ENCODE peak calls at places on chromosomes 4 and X, in eight cellular contexts. One of them, this sample, is unnamed.

GRCh38 chrX:151984891-151985290 is 10.4 kb upstream of the GABRE start:
- DNase-seq in brain microvascular endothelial cell: no peak
- DNase-seq in uterus: no peak
- DNase-seq in spleen: no peak
- DNase-seq in pancreas: no peak
- DNase-seq in heart right ventricle: no peak
- DNase-seq in left ventricle myocardium inferior: no peak
- DNase-seq in OCI-LY7: no peak
- DNase-seq in this sample: no peak

GRCh38 chr4:41156574-41156973 is 57.8 kb downstream of the APBB2 start:
- DNase-seq in brain microvascular endothelial cell: peak; percentile 96
- DNase-seq in uterus: no peak
- DNase-seq in spleen: no peak
- DNase-seq in pancreas: no peak
- DNase-seq in heart right ventricle: no peak
- DNase-seq in left ventricle myocardium inferior: no peak
- DNase-seq in OCI-LY7: no peak
- DNase-seq in this sample: no peak

GRCh38 chr4:128600410-128600809 is 209.1 kb upstream of the JADE1 start:
- DNase-seq in brain microvascular endothelial cell: no peak
- DNase-seq in uterus: peak; percentile 25
- DNase-seq in spleen: no peak
- DNase-seq in pancreas: no peak
- DNase-seq in heart right ventricle: peak; percentile 26
- DNase-seq in left ventricle myocardium inferior: no peak
- DNase-seq in OCI-LY7: no peak
- DNase-seq in this sample: peak; percentile 39

GRCh38 chrX:18883234-18883960 is 100.5 kb downstream of the PHKA2 start:
- DNase-seq in brain microvascular endothelial cell: no peak
- DNase-seq in uterus: no peak
- DNase-seq in spleen: peak; percentile 60
- DNase-seq in pancreas: no peak
- DNase-seq in heart right ventricle: peak; percentile 63
- DNase-seq in left ventricle myocardium inferior: peak; percentile 69
- DNase-seq in OCI-LY7: no peak
- DNase-seq in this sample: no peak

GRCh38 chr4:81566076-81566663 is 94.5 kb upstream of the RASGEF1B start:
- DNase-seq in brain microvascular endothelial cell: no peak
- DNase-seq in uterus: no peak
- DNase-seq in spleen: no peak
- DNase-seq in pancreas: no peak
- DNase-seq in heart right ventricle: no peak
- DNase-seq in left ventricle myocardium inferior: no peak
- DNase-seq in OCI-LY7: no peak
- DNase-seq in this sample: no peak

GRCh38 chrX:96006281-96006680 is 678.4 kb upstream of the DIAPH2 start:
- DNase-seq in brain microvascular endothelial cell: no peak
- DNase-seq in uterus: no peak
- DNase-seq in spleen: no peak
- DNase-seq in pancreas: peak; percentile 22
- DNase-seq in heart right ventricle: no peak
- DNase-seq in left ventricle myocardium inferior: no peak
- DNase-seq in OCI-LY7: no peak
- DNase-seq in this sample: no peak

GRCh38 chr4:29320947-29321583 is 1399.1 kb upstream of the PCDH7 start:
- DNase-seq in brain microvascular endothelial cell: no peak
- DNase-seq in uterus: no peak
- DNase-seq in spleen: no peak
- DNase-seq in pancreas: no peak
- DNase-seq in heart right ventricle: no peak
- DNase-seq in left ventricle myocardium inferior: no peak
- DNase-seq in OCI-LY7: no peak
- DNase-seq in this sample: no peak

GRCh38 chrX:49230500-49231232 is 2.5 kb downstream of the CACNA1F start:
- DNase-seq in brain microvascular endothelial cell: no peak
- DNase-seq in uterus: no peak
- DNase-seq in spleen: peak; percentile 92
- DNase-seq in pancreas: peak; percentile 79
- DNase-seq in heart right ventricle: peak; percentile 67
- DNase-seq in left ventricle myocardium inferior: peak; percentile 64
- DNase-seq in OCI-LY7: no peak
- DNase-seq in this sample: no peak

GRCh38 chrX:130174051-130174704 is 2.4 kb downstream of the RAB33A start:
- DNase-seq in brain microvascular endothelial cell: peak; percentile 50
- DNase-seq in uterus: peak; percentile 41
- DNase-seq in spleen: no peak
- DNase-seq in pancreas: no peak
- DNase-seq in heart right ventricle: peak; percentile 17
- DNase-seq in left ventricle myocardium inferior: peak; percentile 15
- DNase-seq in OCI-LY7: no peak
- DNase-seq in this sample: no peak

GRCh38 chr4:69754926-69755580 is 5.4 kb downstream of the SULT1B1 start:
- DNase-seq in brain microvascular endothelial cell: no peak
- DNase-seq in uterus: no peak
- DNase-seq in spleen: no peak
- DNase-seq in pancreas: no peak
- DNase-seq in heart right ventricle: no peak
- DNase-seq in left ventricle myocardium inferior: no peak
- DNase-seq in OCI-LY7: no peak
- DNase-seq in this sample: no peak

GRCh38 chr4:793941-794621 is 31.8 kb downstream of the CPLX1 start:
- DNase-seq in brain microvascular endothelial cell: no peak
- DNase-seq in uterus: no peak
- DNase-seq in spleen: no peak
- DNase-seq in pancreas: no peak
- DNase-seq in heart right ventricle: no peak
- DNase-seq in left ventricle myocardium inferior: no peak
- DNase-seq in OCI-LY7: peak; percentile 92
- DNase-seq in this sample: peak; percentile 48

GRCh38 chr4:92304636-92305035 is 870 bp downstream of the GRID2 start:
- DNase-seq in brain microvascular endothelial cell: no peak
- DNase-seq in uterus: no peak
- DNase-seq in spleen: no peak
- DNase-seq in pancreas: no peak
- DNase-seq in heart right ventricle: no peak
- DNase-seq in left ventricle myocardium inferior: no peak
- DNase-seq in OCI-LY7: no peak
- DNase-seq in this sample: peak; percentile 44

GRCh38 chr4:25889626-25890025 is 24.4 kb upstream of the SMIM20 start:
- DNase-seq in brain microvascular endothelial cell: no peak
- DNase-seq in uterus: no peak
- DNase-seq in spleen: no peak
- DNase-seq in pancreas: no peak
- DNase-seq in heart right ventricle: no peak
- DNase-seq in left ventricle myocardium inferior: no peak
- DNase-seq in OCI-LY7: no peak
- DNase-seq in this sample: no peak

GRCh38 chrX:69034451-69034850 is 130.8 kb downstream of the PJA1 start:
- DNase-seq in brain microvascular endothelial cell: no peak
- DNase-seq in uterus: no peak
- DNase-seq in spleen: no peak
- DNase-seq in pancreas: no peak
- DNase-seq in heart right ventricle: no peak
- DNase-seq in left ventricle myocardium inferior: no peak
- DNase-seq in OCI-LY7: no peak
- DNase-seq in this sample: no peak

GRCh38 chr4:182113774-182114173 is 129.4 kb upstream of the TENM3 start:
- DNase-seq in brain microvascular endothelial cell: no peak
- DNase-seq in uterus: no peak
- DNase-seq in spleen: no peak
- DNase-seq in pancreas: no peak
- DNase-seq in heart right ventricle: no peak
- DNase-seq in left ventricle myocardium inferior: no peak
- DNase-seq in OCI-LY7: no peak
- DNase-seq in this sample: no peak

GRCh38 chr4:176271749-176272148 is 2.7 kb upstream of the ASB5 start:
- DNase-seq in brain microvascular endothelial cell: peak; percentile 33
- DNase-seq in uterus: no peak
- DNase-seq in spleen: no peak
- DNase-seq in pancreas: no peak
- DNase-seq in heart right ventricle: no peak
- DNase-seq in left ventricle myocardium inferior: no peak
- DNase-seq in OCI-LY7: no peak
- DNase-seq in this sample: no peak

DNA sequence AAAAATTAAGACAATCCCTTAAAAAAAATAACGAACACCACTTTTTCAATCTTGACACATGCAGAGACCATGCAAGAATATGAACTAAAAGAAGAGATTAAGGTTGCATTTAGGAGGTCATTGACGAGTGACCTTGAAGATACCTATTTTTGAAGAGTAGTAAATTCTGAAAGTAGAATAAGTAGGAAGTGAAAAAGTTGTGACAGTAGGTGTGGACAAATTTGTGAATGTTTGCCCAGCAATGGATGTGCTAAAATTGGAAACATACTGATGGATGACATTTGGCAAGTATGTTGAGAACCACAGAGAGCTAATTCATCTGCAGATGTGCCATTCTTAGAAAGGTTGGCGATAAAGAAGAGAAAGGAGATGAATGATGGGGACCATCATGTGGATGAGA is 213.7 kb upstream of the VCX3A start:
- DNase-seq in brain microvascular endothelial cell: no peak
- DNase-seq in uterus: no peak
- DNase-seq in spleen: no peak
- DNase-seq in pancreas: no peak
- DNase-seq in heart right ventricle: no peak
- DNase-seq in left ventricle myocardium inferior: no peak
- DNase-seq in OCI-LY7: peak; percentile 3
- DNase-seq in this sample: no peak
- H3K27ac ChIP-seq in brain microvascular endothelial cell: no peak overlapping the region
- H3K27ac ChIP-seq in uterus: no peak overlapping the region
- H3K27ac ChIP-seq in spleen: no peak overlapping the region
- H3K27ac ChIP-seq in pancreas: no peak overlapping the region
- H3K27ac ChIP-seq in heart right ventricle: no peak overlapping the region
- H3K27ac ChIP-seq in left ventricle myocardium inferior: no peak overlapping the region
- H3K27ac ChIP-seq in OCI-LY7: no peak overlapping the region
- H3K27ac ChIP-seq in this sample: no peak overlapping the region

GRCh38 chr4:150510176-150510875 is 71.6 kb upstream of the MAB21L2 start:
- DNase-seq in brain microvascular endothelial cell: peak; percentile 49
- DNase-seq in uterus: no peak
- DNase-seq in spleen: no peak
- DNase-seq in pancreas: no peak
- DNase-seq in heart right ventricle: no peak
- DNase-seq in left ventricle myocardium inferior: no peak
- DNase-seq in OCI-LY7: no peak
- DNase-seq in this sample: no peak
- H3K27ac ChIP-seq in brain microvascular endothelial cell: peak overlapping the region; percentile 60
- H3K27ac ChIP-seq in uterus: no peak overlapping the region
- H3K27ac ChIP-seq in spleen: no peak overlapping the region
- H3K27ac ChIP-seq in pancreas: no peak overlapping the region
- H3K27ac ChIP-seq in heart right ventricle: peak overlapping the region; percentile 43
- H3K27ac ChIP-seq in left ventricle myocardium inferior: peak overlapping the region; percentile 47
- H3K27ac ChIP-seq in OCI-LY7: no peak overlapping the region
- H3K27ac ChIP-seq in this sample: no peak overlapping the region

GRCh38 chr4:15240764-15241163 is 187.1 kb upstream of the C1QTNF7 start:
- DNase-seq in brain microvascular endothelial cell: peak; percentile 82
- DNase-seq in uterus: no peak
- DNase-seq in spleen: no peak
- DNase-seq in pancreas: no peak
- DNase-seq in heart right ventricle: no peak
- DNase-seq in left ventricle myocardium inferior: no peak
- DNase-seq in OCI-LY7: no peak
- DNase-seq in this sample: no peak

GRCh38 chr4:15244354-15244753 is 183.5 kb upstream of the C1QTNF7 start:
- DNase-seq in brain microvascular endothelial cell: peak; percentile 68
- DNase-seq in uterus: no peak
- DNase-seq in spleen: no peak
- DNase-seq in pancreas: no peak
- DNase-seq in heart right ventricle: no peak
- DNase-seq in left ventricle myocardium inferior: no peak
- DNase-seq in OCI-LY7: no peak
- DNase-seq in this sample: no peak

GRCh38 chr4:15238720-15239119 is 189.1 kb upstream of the C1QTNF7 start:
- DNase-seq in brain microvascular endothelial cell: peak; percentile 62
- DNase-seq in uterus: no peak
- DNase-seq in spleen: no peak
- DNase-seq in pancreas: no peak
- DNase-seq in heart right ventricle: no peak
- DNase-seq in left ventricle myocardium inferior: no peak
- DNase-seq in OCI-LY7: peak; percentile 30
- DNase-seq in this sample: no peak

GRCh38 chr4:15241946-15242345 is 185.9 kb upstream of the C1QTNF7 start:
- DNase-seq in brain microvascular endothelial cell: no peak
- DNase-seq in uterus: no peak
- DNase-seq in spleen: no peak
- DNase-seq in pancreas: no peak
- DNase-seq in heart right ventricle: no peak
- DNase-seq in left ventricle myocardium inferior: no peak
- DNase-seq in OCI-LY7: no peak
- DNase-seq in this sample: no peak

GRCh38 chr4:15239866-15240265 is 188.0 kb upstream of the C1QTNF7 start:
- DNase-seq in brain microvascular endothelial cell: peak; percentile 54
- DNase-seq in uterus: peak; percentile 59
- DNase-seq in spleen: no peak
- DNase-seq in pancreas: no peak
- DNase-seq in heart right ventricle: no peak
- DNase-seq in left ventricle myocardium inferior: no peak
- DNase-seq in OCI-LY7: no peak
- DNase-seq in this sample: no peak
- H3K27ac ChIP-seq in brain microvascular endothelial cell: peak overlapping the region; percentile 58
- H3K27ac ChIP-seq in uterus: peak overlapping the region; percentile 25
- H3K27ac ChIP-seq in spleen: no peak overlapping the region
- H3K27ac ChIP-seq in pancreas: no peak overlapping the region
- H3K27ac ChIP-seq in heart right ventricle: no peak overlapping the region
- H3K27ac ChIP-seq in left ventricle myocardium inferior: peak overlapping the region; percentile 37
- H3K27ac ChIP-seq in OCI-LY7: no peak overlapping the region
- H3K27ac ChIP-seq in this sample: no peak overlapping the region

GRCh38 chr4:75596061-75596460 is 34.3 kb downstream of the CDKL2 start:
- DNase-seq in brain microvascular endothelial cell: no peak
- DNase-seq in uterus: no peak
- DNase-seq in spleen: no peak
- DNase-seq in pancreas: no peak
- DNase-seq in heart right ventricle: no peak
- DNase-seq in left ventricle myocardium inferior: no peak
- DNase-seq in OCI-LY7: no peak
- DNase-seq in this sample: no peak
- H3K27ac ChIP-seq in brain microvascular endothelial cell: no peak overlapping the region
- H3K27ac ChIP-seq in uterus: no peak overlapping the region
- H3K27ac ChIP-seq in spleen: no peak overlapping the region
- H3K27ac ChIP-seq in pancreas: no peak overlapping the region
- H3K27ac ChIP-seq in heart right ventricle: no peak overlapping the region
- H3K27ac ChIP-seq in left ventricle myocardium inferior: no peak overlapping the region
- H3K27ac ChIP-seq in OCI-LY7: no peak overlapping the region
- H3K27ac ChIP-seq in this sample: no peak overlapping the region

This sample was measured in caudate nucleus.